ENCODE peak calls at places on chromosomes 6 and 20, in four cellular contexts. One of them, this sample, is unnamed.

GRCh38 chr6:19669206-19669605 is 168.0 kb upstream of the ID4 start:
- DNase-seq in HepG2: no peak
- DNase-seq in SK-N-SH: no peak
- DNase-seq in GM12878: no peak
- DNase-seq in this sample: no peak

GRCh38 chr6:28758046-28758817 is 165.6 kb downstream of the TRIM27 start:
- DNase-seq in GM12878: no peak
- DNase-seq in SK-N-SH: no peak
- DNase-seq in HepG2: peak
- DNase-seq in this sample: peak

GRCh38 chr6:167832497-167833395 is 6.0 kb downstream of the AFDN start:
- DNase-seq in SK-N-SH: no peak
- DNase-seq in GM12878: peak
- DNase-seq in HepG2: no peak
- DNase-seq in this sample: no peak

GRCh38 chr20:44961868-44962267 is 1.7 kb upstream of the TOMM34 start:
- DNase-seq in SK-N-SH: peak
- DNase-seq in HepG2: peak
- DNase-seq in GM12878: no peak
- DNase-seq in this sample: peak

GRCh38 chr20:46588532-46589509 is 38.4 kb upstream of the OCSTAMP start:
- DNase-seq in HepG2: no peak
- DNase-seq in SK-N-SH: no peak
- DNase-seq in GM12878: no peak
- DNase-seq in this sample: no peak

GRCh38 chr6:131250121-131250520 is 114.9 kb downstream of the AKAP7 start:
- DNase-seq in HepG2: no peak
- DNase-seq in GM12878: peak
- DNase-seq in SK-N-SH: no peak
- DNase-seq in this sample: no peak

GRCh38 chr6:82988904-82989303 is 76.7 kb downstream of the UBE3D start:
- DNase-seq in GM12878: no peak
- DNase-seq in HepG2: no peak
- DNase-seq in SK-N-SH: no peak
- DNase-seq in this sample: peak

GRCh38 chr6:167285077-167285770 is 5.9 kb upstream of the UNC93A start:
- DNase-seq in SK-N-SH: no peak
- DNase-seq in HepG2: no peak
- DNase-seq in GM12878: no peak
- DNase-seq in this sample: no peak

DNA sequence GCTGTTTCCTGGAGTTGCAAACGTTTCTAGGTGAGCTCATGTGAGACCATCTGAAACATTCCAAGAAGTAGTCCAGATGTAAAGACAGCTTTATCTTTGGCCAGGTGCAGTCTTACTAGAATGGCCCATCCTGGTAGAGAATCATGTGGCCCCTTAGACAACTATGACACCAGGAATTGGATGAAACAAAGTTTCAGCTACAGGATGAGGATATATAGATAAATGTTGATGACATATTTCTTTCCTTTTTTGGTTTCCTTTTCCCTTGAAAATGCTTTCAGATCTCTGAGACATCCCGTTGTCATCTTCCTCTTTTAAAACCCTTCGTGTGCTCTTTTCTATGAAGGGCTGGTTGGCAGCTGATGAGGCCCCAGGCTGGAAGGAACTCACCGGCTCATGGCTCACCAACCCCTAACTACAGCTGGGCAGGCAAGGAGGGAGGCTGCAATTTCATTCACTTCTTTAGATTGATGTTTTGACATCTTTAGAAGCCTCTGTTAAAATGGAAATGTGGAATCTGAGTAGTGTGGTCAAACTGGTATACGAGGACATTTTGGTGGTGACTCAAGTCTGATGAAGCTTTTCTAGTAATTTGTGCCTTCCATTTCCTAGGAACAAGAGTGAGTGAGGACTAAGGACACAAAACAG is 167.9 kb upstream of the TNFAIP3 start:
- DNase-seq in HepG2: no peak
- DNase-seq in GM12878: no peak
- DNase-seq in SK-N-SH: no peak
- DNase-seq in this sample: no peak
- H3K9ac ChIP-seq in HepG2: no peak
- H3K9ac ChIP-seq in GM12878: peak
- H3K9ac ChIP-seq in SK-N-SH: no peak
- H3K9ac ChIP-seq in this sample: no peak

GRCh38 chr6:165665384-165665672 is 2.3 kb upstream of the PDE10A start:
- DNase-seq in GM12878: no peak
- DNase-seq in SK-N-SH: no peak
- DNase-seq in HepG2: no peak
- DNase-seq in this sample: no peak

GRCh38 chr6:165662671-165663282 is at the start of gene PDE10A:
- DNase-seq in GM12878: no peak
- DNase-seq in SK-N-SH: peak
- DNase-seq in HepG2: no peak
- DNase-seq in this sample: no peak

GRCh38 chr6:165663736-165664552 is 903 bp upstream of the PDE10A start:
- DNase-seq in GM12878: no peak
- DNase-seq in HepG2: no peak
- DNase-seq in SK-N-SH: no peak
- DNase-seq in this sample: no peak

GRCh38 chr6:165663283-165663735 is 268 bp upstream of the PDE10A start:
- DNase-seq in HepG2: no peak
- DNase-seq in GM12878: no peak
- DNase-seq in SK-N-SH: peak
- DNase-seq in this sample: no peak

GRCh38 chr6:165664553-165665383 is 1.7 kb upstream of the PDE10A start:
- DNase-seq in GM12878: no peak
- DNase-seq in SK-N-SH: no peak
- DNase-seq in HepG2: no peak
- DNase-seq in this sample: no peak
- TF ChIP-seq CTCF in GM12878: no peak
- TF ChIP-seq CTCF in SK-N-SH: no peak
- TF ChIP-seq CTCF in HepG2: no peak
- TF ChIP-seq CTCF in this sample: no peak

DNA sequence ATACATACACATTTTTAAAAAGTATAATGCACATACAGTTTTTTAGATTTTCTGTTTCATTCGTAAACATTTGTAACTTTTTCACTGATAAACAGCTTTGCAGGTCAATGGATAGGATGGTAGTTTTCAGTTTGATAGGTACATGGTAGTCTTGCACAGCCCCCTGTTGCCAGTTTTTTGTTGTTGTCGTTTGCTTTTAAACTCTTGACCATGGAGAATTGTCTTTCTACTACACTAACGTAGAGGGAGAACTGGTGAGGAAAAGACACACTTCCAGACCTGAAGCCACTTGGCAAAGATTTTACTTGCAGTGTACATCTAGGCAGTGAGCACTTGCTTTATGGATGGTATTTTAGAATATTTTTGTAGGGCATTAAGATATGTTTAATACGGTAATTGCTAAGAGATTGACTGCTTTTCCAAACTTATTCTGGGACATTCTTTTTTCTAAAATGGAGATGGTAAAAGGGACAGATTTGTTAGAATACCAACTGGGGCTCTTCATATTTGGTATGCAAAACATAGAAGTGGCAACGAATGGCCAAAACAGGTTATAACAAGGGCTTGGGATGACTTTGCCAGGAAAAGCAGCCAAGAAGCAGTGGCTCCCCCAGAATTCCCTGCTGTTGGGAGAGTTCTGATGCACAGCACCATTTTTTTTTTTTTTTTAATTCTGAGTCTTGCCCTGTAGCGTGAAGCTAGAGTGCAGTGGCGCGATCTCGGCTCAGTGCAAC is 1.5 kb downstream of the PYGB start:
- DNase-seq in GM12878: no peak
- DNase-seq in SK-N-SH: peak
- DNase-seq in HepG2: no peak
- DNase-seq in this sample: no peak
- TF ChIP-seq CHD2 in GM12878: no peak
- TF ChIP-seq CHD2 in SK-N-SH: no peak
- TF ChIP-seq CHD2 in HepG2: no peak
- TF ChIP-seq CHD2 in this sample: no peak

GRCh38 chr6:33200234-33201146 is at the start of the genes RXRB and SLC39A7:
- DNase-seq in SK-N-SH: peak
- DNase-seq in GM12878: peak
- DNase-seq in HepG2: peak
- DNase-seq in this sample: peak

GRCh38 chr6:33201147-33201545 is 479 bp downstream of the SLC39A7 start:
- DNase-seq in GM12878: no peak
- DNase-seq in HepG2: peak
- DNase-seq in SK-N-SH: peak
- DNase-seq in this sample: peak

GRCh38 chr6:33202799-33203198 is 1.7 kb upstream of the HSD17B8 start:
- DNase-seq in HepG2: no peak
- DNase-seq in GM12878: no peak
- DNase-seq in SK-N-SH: no peak
- DNase-seq in this sample: no peak

GRCh38 chr6:33203443-33204164 is 851 bp upstream of the HSD17B8 start:
- DNase-seq in HepG2: no peak
- DNase-seq in GM12878: no peak
- DNase-seq in SK-N-SH: no peak
- DNase-seq in this sample: no peak

DNA sequence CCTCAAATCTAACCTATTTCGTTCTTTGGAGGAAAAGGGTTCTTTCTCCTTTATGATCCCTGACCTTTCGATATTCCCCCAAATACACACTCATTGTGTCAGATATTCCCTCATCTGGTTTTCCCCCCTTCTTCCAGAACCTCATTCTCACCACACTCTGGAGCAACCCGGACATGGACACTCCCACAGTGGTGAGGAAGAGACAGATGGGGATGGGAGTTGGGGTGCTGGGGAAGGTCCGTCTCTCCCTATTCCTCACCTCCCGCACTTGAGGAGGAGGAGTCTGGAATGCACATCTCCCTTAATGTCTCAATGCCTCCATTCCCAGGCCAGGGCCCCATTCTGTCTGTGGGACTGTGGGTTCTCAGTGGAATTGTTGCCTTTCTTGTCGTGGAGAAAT is 1.3 kb downstream of the SLC39A7 start:
- DNase-seq in GM12878: no peak
- DNase-seq in SK-N-SH: no peak
- DNase-seq in HepG2: no peak
- DNase-seq in this sample: no peak
- H3K9ac ChIP-seq in GM12878: peak
- H3K9ac ChIP-seq in SK-N-SH: peak
- H3K9ac ChIP-seq in HepG2: peak
- H3K9ac ChIP-seq in this sample: peak

DNA sequence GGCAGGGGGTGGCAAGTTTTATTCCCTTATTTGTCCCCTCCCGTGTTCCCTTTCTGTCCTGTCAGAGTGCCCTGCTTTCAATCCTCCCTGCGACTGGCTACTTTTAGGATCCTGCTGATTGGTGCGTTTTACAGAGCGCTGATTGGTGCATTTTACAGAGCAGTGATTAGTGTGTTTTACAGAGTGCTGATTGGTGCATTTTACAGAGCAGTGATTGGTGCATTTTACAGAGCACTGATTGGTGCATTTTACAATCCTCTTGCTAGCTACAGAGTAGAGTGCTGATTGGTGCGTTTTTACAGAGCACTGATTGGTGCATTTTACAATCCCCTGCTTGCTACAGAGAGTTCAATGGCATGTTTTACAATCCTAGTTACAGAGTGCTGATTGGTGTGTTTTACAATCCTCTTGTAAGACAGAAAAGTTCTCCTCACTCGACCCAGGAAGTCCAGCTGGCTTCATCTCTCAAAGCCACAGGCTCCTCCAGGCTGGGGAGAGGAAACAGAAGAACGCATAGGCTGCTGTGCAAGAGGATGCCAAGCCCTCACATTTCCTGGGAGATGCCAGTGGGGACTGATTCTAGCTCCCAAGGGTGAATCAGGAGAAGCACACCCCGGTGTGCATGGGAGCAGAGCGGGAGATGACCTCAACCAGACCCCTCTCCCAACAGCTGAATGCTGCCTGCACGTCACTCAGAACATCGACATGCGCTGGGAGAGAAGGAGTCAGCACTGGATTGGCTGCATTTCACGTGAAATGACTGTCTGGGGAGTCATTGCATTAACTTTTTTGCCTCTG is 48.3 kb upstream of the SLC22A23 start:
- DNase-seq in HepG2: no peak
- DNase-seq in GM12878: no peak
- DNase-seq in SK-N-SH: no peak
- DNase-seq in this sample: no peak
- TF ChIP-seq CTCF in HepG2: no peak
- TF ChIP-seq CTCF in GM12878: no peak
- TF ChIP-seq CTCF in SK-N-SH: no peak
- TF ChIP-seq CTCF in this sample: no peak

DNA sequence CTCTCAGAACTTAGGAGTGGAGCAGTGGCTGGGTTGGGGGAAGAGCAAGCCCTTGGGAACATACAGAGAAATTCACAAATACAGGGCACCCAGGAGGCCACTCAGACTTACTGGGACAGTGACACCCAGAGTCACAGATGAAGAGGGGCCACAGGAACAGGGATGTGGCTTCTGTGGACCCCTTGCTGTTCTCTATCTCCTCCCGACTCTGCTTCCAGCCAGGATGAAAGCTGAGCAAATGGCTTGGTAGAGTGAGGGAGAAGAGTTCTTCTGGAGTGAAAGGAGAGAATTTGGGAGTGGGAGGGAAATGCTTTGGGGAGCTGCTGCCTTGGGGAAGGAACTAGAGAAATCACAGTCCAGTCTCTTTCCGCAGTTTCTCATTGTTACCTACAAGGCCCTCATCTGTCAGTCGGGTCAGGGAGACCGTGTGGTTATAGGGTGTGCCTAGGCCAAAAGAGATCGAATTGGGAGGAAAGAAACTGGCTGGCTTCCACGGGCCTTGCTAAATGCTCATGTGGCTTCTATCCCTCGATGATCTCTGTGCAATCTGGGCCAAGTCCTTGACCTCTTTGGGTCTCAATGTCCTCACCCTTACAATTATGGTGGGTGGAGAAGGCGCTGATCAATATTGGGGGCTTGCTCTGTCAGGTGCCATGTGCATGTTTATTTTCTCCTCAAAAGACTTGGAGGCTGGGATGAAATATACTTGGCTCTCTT is 17.0 kb downstream of the FOXP4 start:
- DNase-seq in GM12878: no peak
- DNase-seq in SK-N-SH: no peak
- DNase-seq in HepG2: no peak
- DNase-seq in this sample: no peak
- TF ChIP-seq CHD2 in GM12878: no peak
- TF ChIP-seq CHD2 in SK-N-SH: no peak
- TF ChIP-seq CHD2 in HepG2: no peak
- TF ChIP-seq CHD2 in this sample: no peak